ENCODE peak calls at places on chromosomes 12 and 14, in four cellular contexts. One of them, this sample, is unnamed.

GRCh38 chr12:69555461-69555860 is 29.8 kb upstream of the CCT2 start:
- DNase-seq in T-helper 2 cell: no peak
- DNase-seq in heart right ventricle: no peak
- DNase-seq in cortex of kidney: no peak
- DNase-seq in this sample: no peak

GRCh38 chr12:67426067-67426466 is 156.9 kb downstream of the CAND1 start:
- DNase-seq in cortex of kidney: no peak
- DNase-seq in heart right ventricle: no peak
- DNase-seq in T-helper 2 cell: no peak
- DNase-seq in this sample: no peak

GRCh38 chr12:1939745-1940607 is 21.5 kb upstream of the CACNA2D4 start:
- DNase-seq in T-helper 2 cell: peak; percentile 67
- DNase-seq in cortex of kidney: no peak
- DNase-seq in heart right ventricle: peak; percentile 88
- DNase-seq in this sample: no peak

GRCh38 chr12:124167141-124167540 is 127.8 kb upstream of the RFLNA start:
- DNase-seq in cortex of kidney: no peak
- DNase-seq in heart right ventricle: no peak
- DNase-seq in T-helper 2 cell: no peak
- DNase-seq in this sample: no peak

GRCh38 chr14:104473244-104473565 is 106.4 kb upstream of the C14orf180 start:
- DNase-seq in cortex of kidney: no peak
- DNase-seq in heart right ventricle: no peak
- DNase-seq in T-helper 2 cell: no peak
- DNase-seq in this sample: no peak

GRCh38 chr14:61813101-61813596 is 50.9 kb downstream of the SNAPC1 start:
- DNase-seq in T-helper 2 cell: no peak
- DNase-seq in heart right ventricle: no peak
- DNase-seq in cortex of kidney: no peak
- DNase-seq in this sample: no peak

GRCh38 chr14:103909531-103910261 is 18.6 kb upstream of the TDRD9 start:
- DNase-seq in cortex of kidney: no peak
- DNase-seq in T-helper 2 cell: no peak
- DNase-seq in heart right ventricle: no peak
- DNase-seq in this sample: no peak

GRCh38 chr12:119179335-119180021 is 747 bp downstream of the HSPB8 start:
- DNase-seq in T-helper 2 cell: no peak
- DNase-seq in heart right ventricle: peak; percentile 66
- DNase-seq in cortex of kidney: no peak
- DNase-seq in this sample: no peak

GRCh38 chr12:106291342-106291741 is 11.2 kb upstream of the TCP11L2 start:
- DNase-seq in heart right ventricle: no peak
- DNase-seq in cortex of kidney: no peak
- DNase-seq in T-helper 2 cell: no peak
- DNase-seq in this sample: no peak

GRCh38 chr12:105357162-105357691 is 26.7 kb downstream of the C12orf75 start:
- DNase-seq in heart right ventricle: no peak
- DNase-seq in cortex of kidney: no peak
- DNase-seq in T-helper 2 cell: no peak
- DNase-seq in this sample: no peak

GRCh38 chr14:53955671-53956426 is 776 bp downstream of the BMP4 start:
- DNase-seq in T-helper 2 cell: no peak
- DNase-seq in cortex of kidney: no peak
- DNase-seq in heart right ventricle: peak; percentile 70
- DNase-seq in this sample: no peak

GRCh38 chr14:24430143-24430681 is 458 bp downstream of the KHNYN start:
- DNase-seq in cortex of kidney: no peak
- DNase-seq in heart right ventricle: peak; percentile 86
- DNase-seq in T-helper 2 cell: peak; percentile 42
- DNase-seq in this sample: peak; percentile 94

GRCh38 chr14:54719406-54719805 is 152.5 kb downstream of the SAMD4A start:
- DNase-seq in cortex of kidney: no peak
- DNase-seq in heart right ventricle: no peak
- DNase-seq in T-helper 2 cell: no peak
- DNase-seq in this sample: no peak

GRCh38 chr14:93811020-93811419 is 22.7 kb upstream of the PRIMA1 start:
- DNase-seq in cortex of kidney: no peak
- DNase-seq in T-helper 2 cell: no peak
- DNase-seq in heart right ventricle: no peak
- DNase-seq in this sample: no peak

GRCh38 chr12:73659802-73660201 is 877.8 kb upstream of the ATXN7L3B start:
- DNase-seq in cortex of kidney: no peak
- DNase-seq in T-helper 2 cell: no peak
- DNase-seq in heart right ventricle: no peak
- DNase-seq in this sample: no peak

GRCh38 chr14:38941485-38941884 is 161.6 kb downstream of the SEC23A start:
- DNase-seq in cortex of kidney: no peak
- DNase-seq in T-helper 2 cell: no peak
- DNase-seq in heart right ventricle: no peak
- DNase-seq in this sample: no peak

GRCh38 chr14:49549881-49550280 is 36.3 kb downstream of the RPS29 start:
- DNase-seq in heart right ventricle: no peak
- DNase-seq in cortex of kidney: no peak
- DNase-seq in T-helper 2 cell: no peak
- DNase-seq in this sample: no peak

GRCh38 chr14:101889366-101889765 is 75.0 kb upstream of the DYNC1H1 start:
- DNase-seq in cortex of kidney: no peak
- DNase-seq in T-helper 2 cell: no peak
- DNase-seq in heart right ventricle: no peak
- DNase-seq in this sample: no peak

GRCh38 chr14:70330596-70330995 is 28.9 kb downstream of the COX16 start:
- DNase-seq in T-helper 2 cell: no peak
- DNase-seq in heart right ventricle: no peak
- DNase-seq in cortex of kidney: no peak
- DNase-seq in this sample: no peak

GRCh38 chr12:31106101-31106803 is 32.6 kb downstream of the DDX11 start:
- DNase-seq in cortex of kidney: no peak
- DNase-seq in heart right ventricle: no peak
- DNase-seq in T-helper 2 cell: no peak
- DNase-seq in this sample: peak; percentile 85

GRCh38 chr12:89439946-89440345 is 84.7 kb downstream of the GALNT4 start:
- DNase-seq in T-helper 2 cell: no peak
- DNase-seq in cortex of kidney: no peak
- DNase-seq in heart right ventricle: no peak
- DNase-seq in this sample: no peak

GRCh38 chr12:128318946-128319345 is 52.0 kb downstream of the TMEM132C start:
- DNase-seq in T-helper 2 cell: no peak
- DNase-seq in cortex of kidney: no peak
- DNase-seq in heart right ventricle: no peak
- DNase-seq in this sample: no peak

GRCh38 chr12:124248862-124249825 is 45.7 kb upstream of the RFLNA start:
- DNase-seq in cortex of kidney: no peak
- DNase-seq in heart right ventricle: no peak
- DNase-seq in T-helper 2 cell: no peak
- DNase-seq in this sample: no peak

GRCh38 chr14:60650382-60650961 is 1.2 kb upstream of the SIX1 start:
- DNase-seq in T-helper 2 cell: no peak
- DNase-seq in cortex of kidney: no peak
- DNase-seq in heart right ventricle: no peak
- DNase-seq in this sample: no peak

GRCh38 chr14:19947413-19948090 is 16.8 kb downstream of the OR4K1 start:
- DNase-seq in cortex of kidney: no peak
- DNase-seq in T-helper 2 cell: no peak
- DNase-seq in heart right ventricle: no peak
- DNase-seq in this sample: no peak

GRCh38 chr14:29149798-29150197 is 383.2 kb downstream of the FOXG1 start:
- DNase-seq in heart right ventricle: no peak
- DNase-seq in T-helper 2 cell: no peak
- DNase-seq in cortex of kidney: no peak
- DNase-seq in this sample: no peak

GRCh38 chr12:49201595-49202295 is 12.9 kb upstream of the TUBA1A start:
- DNase-seq in heart right ventricle: peak; percentile 43
- DNase-seq in cortex of kidney: no peak
- DNase-seq in T-helper 2 cell: no peak
- DNase-seq in this sample: no peak

GRCh38 chr12:51217133-51217967 is 512 bp downstream of the POU6F1 start:
- DNase-seq in cortex of kidney: no peak
- DNase-seq in T-helper 2 cell: peak; percentile 43
- DNase-seq in heart right ventricle: peak; percentile 57
- DNase-seq in this sample: no peak

GRCh38 chr12:54544743-54545142 is 4.7 kb upstream of the PDE1B start:
- DNase-seq in T-helper 2 cell: no peak
- DNase-seq in cortex of kidney: no peak
- DNase-seq in heart right ventricle: no peak
- DNase-seq in this sample: no peak

GRCh38 chr14:59332727-59333126 is 132.5 kb downstream of the GPR135 start:
- DNase-seq in T-helper 2 cell: no peak
- DNase-seq in heart right ventricle: peak; percentile 43
- DNase-seq in cortex of kidney: no peak
- DNase-seq in this sample: no peak

GRCh38 chr12:52147367-52147972 is 44.3 kb downstream of the KRT80 start:
- DNase-seq in cortex of kidney: no peak
- DNase-seq in heart right ventricle: peak; percentile 88
- DNase-seq in T-helper 2 cell: no peak
- DNase-seq in this sample: peak; percentile 98

GRCh38 chr14:86333506-86333905 is 803.6 kb downstream of the FLRT2 start:
- DNase-seq in cortex of kidney: no peak
- DNase-seq in T-helper 2 cell: no peak
- DNase-seq in heart right ventricle: no peak
- DNase-seq in this sample: no peak

GRCh38 chr12:94405378-94406116 is 54.1 kb downstream of the CEP83 start:
- DNase-seq in heart right ventricle: no peak
- DNase-seq in T-helper 2 cell: no peak
- DNase-seq in cortex of kidney: no peak
- DNase-seq in this sample: no peak